ENCODE peak calls at places on chromosome 11, in nine cellular contexts. G is SK-N-SH, N is IMR-90, Q is astrocyte, K is endodermal cell, B is H9, F is neural progenitor cell, X is HCT116, V is K562. L is an unnamed sample. For H3K27me3, the result is how much of the 10 kb centered on the place peaks cover.

GRCh38 chr11:125494987-125495725 is 909 bp downstream of the FEZ1 start:
- DNase-seq in Q (peak), K (peak), V (no peak), G (peak), F (peak), X (no peak), B (peak), N (peak), L (peak)

GRCh38 chr11:134535029-134536025 is 123.3 kb upstream of the B3GAT1 start:
- DNase-seq in Q (no peak), V (no peak), N (no peak), K (peak), X (no peak), G (no peak), B (peak), F (no peak), L (no peak)

GRCh38 chr11:101129203-101129943 is at the start of gene PGR:
- DNase-seq in G (peak), B (peak), N (no peak), Q (no peak), K (peak), V (peak), X (no peak), F (peak), L (peak)

GRCh38 chr11:112797653-112798293 is 163.4 kb upstream of the NCAM1 start:
- DNase-seq in G (no peak), N (no peak), K (peak), F (peak), X (no peak), V (peak), Q (no peak), B (peak), L (peak)

GRCh38 chr11:114764563-114764962 is 86.2 kb downstream of the NXPE2 start:
- DNase-seq in G (no peak), K (no peak), B (no peak), F (no peak), Q (no peak), N (no peak), X (no peak), V (no peak), L (no peak)

GRCh38 chr11:63866211-63866610 is 27.3 kb downstream of the MARK2 start:
- DNase-seq in F (no peak), G (no peak), B (no peak), V (no peak), X (no peak), K (no peak), Q (peak), N (peak), L (peak)

GRCh38 chr11:121063728-121064127 is 37.3 kb upstream of the TECTA start:
- DNase-seq in X (no peak), F (peak), B (no peak), K (peak), G (no peak), Q (no peak), V (peak), N (no peak), L (peak)

GRCh38 chr11:84420261-84420660 is 1134.1 kb upstream of the CCDC90B start:
- DNase-seq in K (no peak), B (no peak), N (no peak), X (no peak), Q (peak), V (no peak), F (peak), G (no peak), L (peak)

GRCh38 chr11:58926251-58926650 is 13.0 kb upstream of the GLYATL1 start:
- DNase-seq in G (no peak), V (no peak), Q (peak), K (no peak), B (no peak), N (peak), F (no peak), X (no peak), L (peak)

GRCh38 chr11:17979770-17980371 is 33.0 kb downstream of the SERGEF start:
- DNase-seq in N (peak), V (peak), Q (no peak), F (peak), K (peak), X (no peak), B (peak), G (peak), L (no peak)

GRCh38 chr11:82972103-82972502 is 70.6 kb downstream of the DDIAS start:
- DNase-seq in X (no peak), Q (no peak), F (no peak), N (no peak), B (no peak), V (no peak), K (no peak), G (no peak), L (no peak)

GRCh38 chr11:20372081-20372480 is 8.6 kb downstream of the HTATIP2 start:
- DNase-seq in K (no peak), N (no peak), B (no peak), F (no peak), V (no peak), X (no peak), G (no peak), Q (no peak), L (no peak)

GRCh38 chr11:118524356-118524755 is 2.9 kb upstream of the TTC36 start:
- DNase-seq in Q (no peak), N (no peak), G (no peak), F (no peak), X (no peak), V (no peak), K (no peak), B (no peak), L (no peak)

GRCh38 chr11:118519549-118519948 is 7.7 kb upstream of the TTC36 start:
- DNase-seq in K (no peak), V (no peak), B (no peak), F (no peak), Q (no peak), G (no peak), X (no peak), N (no peak), L (no peak)

GRCh38 chr11:118521892-118522311 is 5.4 kb upstream of the TTC36 start:
- DNase-seq in K (no peak), B (no peak), Q (no peak), F (no peak), G (no peak), X (no peak), V (no peak), N (no peak), L (no peak)

GRCh38 chr11:118524757-118525465 is 2.4 kb upstream of the TTC36 start:
- DNase-seq in F (no peak), N (no peak), G (no peak), V (no peak), B (no peak), X (no peak), K (no peak), Q (no peak), L (no peak)

DNA sequence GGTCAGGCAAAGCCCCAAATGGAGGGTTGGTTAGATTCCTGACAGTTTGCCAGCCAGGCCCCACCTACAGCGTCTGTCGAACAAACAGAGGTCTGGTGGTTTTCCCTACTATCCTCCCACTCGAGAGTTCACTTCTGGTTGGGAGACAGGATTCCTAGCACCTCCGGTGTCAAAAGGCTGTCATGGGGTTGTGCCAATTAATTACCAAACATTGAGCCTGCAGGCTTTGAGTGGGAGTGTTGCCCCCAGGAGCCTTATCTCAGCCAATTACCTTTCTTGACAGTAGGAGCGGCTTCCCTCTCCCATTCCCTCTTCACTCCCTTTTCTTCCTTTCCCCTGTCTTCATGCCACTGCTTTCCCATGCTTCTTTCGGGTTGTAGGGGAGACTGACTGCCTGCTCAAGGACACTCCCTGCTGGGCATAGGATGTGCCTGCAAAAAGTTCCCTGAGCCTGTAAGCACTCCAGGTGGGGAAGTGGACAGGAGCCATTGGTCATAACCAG is 4.7 kb upstream of the TTC36 start:
- DNase-seq in B (peak), F (peak), G (peak), V (peak), K (peak), X (no peak), N (peak), Q (peak), L (peak)
- TF ChIP-seq CTCF in B (peak), F (peak), G (peak), V (peak), K (peak), X (peak), N (peak), Q (peak), L (peak)

GRCh38 chr11:85685131-85685819 is 720 bp downstream of the CCDC89 start:
- DNase-seq in B (peak), V (no peak), Q (no peak), F (no peak), N (peak), K (peak), X (no peak), G (peak), L (peak)
- H3K9ac ChIP-seq in B (no peak), V (peak), Q (peak), F (no peak), N (peak), K (no peak), X (no peak), G (peak), L (peak)

DNA sequence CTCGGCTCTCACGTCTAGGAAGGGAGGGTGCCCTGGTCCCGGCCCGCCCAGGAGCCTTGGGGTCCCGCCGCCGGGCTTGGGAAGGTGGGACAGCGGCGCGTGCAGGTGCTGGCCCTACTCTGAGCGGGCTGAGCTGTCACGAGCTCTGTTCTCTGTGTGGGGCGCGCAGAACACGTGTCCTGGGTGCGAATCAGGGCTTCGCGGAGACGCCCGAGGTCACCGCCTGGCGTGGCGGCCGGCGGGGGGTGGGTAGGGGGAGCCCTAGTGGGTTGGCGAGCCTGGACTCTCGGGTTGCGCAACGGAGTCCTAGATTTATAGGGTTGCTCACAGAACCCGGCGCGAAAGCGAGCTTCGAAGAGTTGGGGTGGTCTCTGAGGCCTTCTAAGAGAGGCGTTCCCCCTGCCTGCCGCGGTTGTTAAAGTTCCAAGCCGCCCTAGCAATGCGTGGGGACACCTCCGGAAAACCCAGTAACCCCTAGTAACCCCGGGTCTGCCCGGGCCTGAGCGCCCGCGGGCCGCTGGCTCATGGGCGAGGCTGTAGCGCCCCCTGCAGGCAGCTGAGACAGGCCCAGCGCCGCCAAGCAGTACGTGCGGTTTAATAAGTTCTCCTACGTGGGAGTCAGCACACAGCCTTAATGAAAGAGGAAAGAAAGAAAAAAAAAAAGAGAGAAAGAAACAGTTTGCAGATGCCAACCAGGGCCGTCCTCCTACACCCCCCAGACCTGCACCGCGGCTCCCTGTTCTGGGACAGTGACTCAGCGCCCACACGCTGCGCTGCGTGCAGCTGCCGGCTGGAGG is 2.7 kb downstream of the ADM start:
- DNase-seq in N (peak), F (peak), Q (peak), G (peak), V (peak), B (peak), X (peak), K (peak), L (peak)
- H3K27me3 ChIP-seq in N (under half), F (half or more), Q (under half), G (under half), V (under half), B (under half), X (under half), K (half or more), L (under half)

GRCh38 chr11:93772123-93772522 is 12.0 kb upstream of the MED17 start:
- DNase-seq in N (peak), F (no peak), X (no peak), K (no peak), V (no peak), B (no peak), Q (no peak), G (no peak), L (peak)

GRCh38 chr11:93770160-93770559 is 13.9 kb upstream of the MED17 start:
- DNase-seq in X (no peak), N (no peak), K (no peak), Q (no peak), F (no peak), G (no peak), B (no peak), V (no peak), L (no peak)

GRCh38 chr11:93773601-93774200 is 10.4 kb upstream of the MED17 start:
- DNase-seq in K (no peak), Q (no peak), V (no peak), G (no peak), N (no peak), X (no peak), F (no peak), B (no peak), L (no peak)

GRCh38 chr11:93773045-93773477 is 11.0 kb upstream of the MED17 start:
- DNase-seq in F (peak), X (no peak), B (peak), Q (no peak), G (no peak), V (no peak), K (peak), N (no peak), L (no peak)

GRCh38 chr11:93775289-93775688 is 8.8 kb upstream of the MED17 start:
- DNase-seq in Q (no peak), V (peak), B (peak), K (peak), F (peak), X (peak), N (no peak), G (peak), L (no peak)
- TF ChIP-seq CTCF in Q (peak), V (no peak), B (peak), K (peak), F (peak), X (peak), N (peak), G (peak), L (no peak)

GRCh38 chr11:77470971-77471370 is 2.9 kb downstream of the PAK1 start:
- DNase-seq in V (no peak), Q (no peak), G (no peak), B (peak), X (no peak), F (no peak), N (no peak), K (no peak), L (no peak)
- H3K9ac ChIP-seq in V (no peak), Q (no peak), G (no peak), B (no peak), X (no peak), F (no peak), N (no peak), K (no peak), L (no peak)

GRCh38 chr11:2251138-2251537 is 19.2 kb downstream of the ASCL2 start:
- DNase-seq in B (no peak), G (no peak), K (peak), X (no peak), N (no peak), F (no peak), Q (no peak), V (peak), L (no peak)
- H3K27me3 ChIP-seq in B (under half), G (under half), K (under half), X (under half), N (under half), F (under half), Q (under half), V (under half), L (under half)

GRCh38 chr11:30128269-30128932 is 102.4 kb upstream of the FSHB start:
- DNase-seq in V (peak), X (peak), B (no peak), F (peak), N (peak), K (peak), G (peak), Q (peak), L (peak)
- TF ChIP-seq CTCF in V (no peak), X (peak), B (peak), F (peak), N (peak), K (peak), G (peak), Q (peak), L (peak)

GRCh38 chr11:111570796-111571195 is 30.3 kb downstream of the LAYN start:
- DNase-seq in N (no peak), Q (no peak), G (no peak), X (no peak), V (no peak), B (no peak), K (no peak), F (no peak), L (no peak)
- H3K9ac ChIP-seq in N (no peak), Q (no peak), G (no peak), X (no peak), V (no peak), B (no peak), K (no peak), F (no peak), L (no peak)